ENCODE peak calls at places on chromosomes 13 and 19, in five cellular contexts. P, X, E, I and B are unnamed samples.

GRCh38 chr13:103161476-103161875 is 95.3 kb upstream of the SLC10A2 start:
- ATAC-seq in I (no peak), E (no peak), P (no peak), X (no peak), B (no peak)

GRCh38 chr13:97301382-97302095 is 79.4 kb downstream of the MBNL2 start:
- ATAC-seq in I (no peak), P (no peak), X (no peak), E (no peak), B (no peak)

GRCh38 chr13:24716011-24716410 is 35.8 kb downstream of the ATP12A start:
- ATAC-seq in I (no peak), E (no peak), X (no peak), P (no peak), B (no peak)

GRCh38 chr13:30053904-30054303 is 203.5 kb upstream of the UBL3 start:
- ATAC-seq in E (no peak), X (no peak), I (no peak), P (no peak), B (no peak)

GRCh38 chr13:69566104-69566716 is 541.4 kb upstream of the ATXN8OS start:
- ATAC-seq in X (no peak), I (no peak), E (no peak), P (no peak), B (no peak)

GRCh38 chr19:15287496-15287895 is 44.8 kb downstream of the BRD4 start:
- ATAC-seq in I (no peak), E (peak; percentile 62), X (no peak), P (no peak), B (no peak)

GRCh38 chr13:25295228-25295627 is 6.2 kb upstream of the NUP58 start:
- ATAC-seq in I (no peak), P (no peak), E (no peak), X (peak; percentile 62), B (no peak)

GRCh38 chr19:18488403-18488723 is 33.5 kb downstream of the ELL start:
- ATAC-seq in P (peak; percentile 24), I (peak; percentile 28), X (peak; percentile 61), E (no peak), B (no peak)

GRCh38 chr13:100633461-100633860 is 41.1 kb downstream of the TMTC4 start:
- ATAC-seq in I (no peak), X (peak; percentile 99), P (no peak), E (no peak), B (no peak)

GRCh38 chr13:114259974-114260373 is 21.4 kb upstream of the UPF3A start:
- ATAC-seq in P (no peak), I (no peak), E (no peak), X (no peak), B (no peak)

GRCh38 chr13:92460479-92460878 is 766.1 kb upstream of the GPC6 start:
- ATAC-seq in P (no peak), I (no peak), E (no peak), X (no peak), B (no peak)

GRCh38 chr19:17506745-17507144 is 4.7 kb upstream of the PGLS start:
- ATAC-seq in X (no peak), E (no peak), I (no peak), P (no peak), B (no peak)

GRCh38 chr19:55857149-55857548 is 20.8 kb downstream of the NLRP4 start:
- ATAC-seq in E (no peak), I (no peak), X (no peak), P (no peak), B (peak; percentile 79)

GRCh38 chr13:49185264-49185663 is 34.9 kb upstream of the MLNR start:
- ATAC-seq in P (peak; percentile 83), I (no peak), X (no peak), E (no peak), B (peak; percentile 95)

GRCh38 chr13:44431150-44431549 is 57.5 kb downstream of the SERP2 start:
- ATAC-seq in I (no peak), E (no peak), X (no peak), P (no peak), B (no peak)